ENCODE peak calls at places on chromosome 22, in eight cellular contexts. Q is HEK293T; G is NCI-H774; X is naive thymus-derived CD8-positive, alpha-beta T cell; L is astrocyte of the spinal cord; C is NCI-H1417; I is IMR-90; R is NCI-H748 treated with DMSO at 0.1 percent for 48 hours. A is an unnamed sample.

GRCh38 chr22:26170795-26171194 is 1.5 kb downstream of the SEZ6L start:
- DNase-seq in Q (peak; percentile 45), X (no peak), C (peak; percentile 3), I (no peak), G (no peak), L (no peak), R (peak; percentile 74), A (peak; percentile 39)

GRCh38 chr22:31857247-31857646 is 87.1 kb upstream of the YWHAH start:
- DNase-seq in G (peak; percentile 68), Q (peak; percentile 48), C (peak; percentile 85), L (no peak), X (no peak), I (no peak), R (peak; percentile 64), A (peak; percentile 58)

GRCh38 chr22:38345782-38346181 is 28.5 kb upstream of the CSNK1E start:
- DNase-seq in Q (no peak), L (no peak), G (no peak), C (no peak), R (no peak), I (no peak), X (no peak), A (no peak)

GRCh38 chr22:34800265-34800664 is 265.7 kb upstream of the ISX start:
- DNase-seq in I (no peak), Q (no peak), R (no peak), X (no peak), C (no peak), G (no peak), L (peak; percentile 64), A (no peak)

GRCh38 chr22:48923165-48923875 is 904.4 kb downstream of the BRD1 start:
- DNase-seq in Q (no peak), X (no peak), R (no peak), I (no peak), G (no peak), L (no peak), C (no peak), A (no peak)

GRCh38 chr22:32185821-32186220 is 19.1 kb downstream of the RFPL2 start:
- DNase-seq in I (no peak), L (no peak), C (no peak), R (no peak), G (no peak), X (no peak), Q (no peak), A (no peak)

GRCh38 chr22:30270841-30271240 is 4.2 kb upstream of the OSM start:
- DNase-seq in Q (no peak), X (no peak), C (no peak), I (peak; percentile 81), G (no peak), L (peak; percentile 60), R (no peak), A (no peak)

GRCh38 chr22:22392131-22392530 is 116.4 kb downstream of the ZNF280B start:
- DNase-seq in I (no peak), R (no peak), C (no peak), L (no peak), X (no peak), Q (no peak), G (no peak), A (no peak)

GRCh38 chr22:46107753-46108563 is 42.4 kb upstream of the PPARA start:
- DNase-seq in L (no peak), I (no peak), Q (no peak), X (no peak), G (no peak), R (no peak), C (no peak), A (no peak)

A was measured in glutamatergic neuron.